ENCODE peak calls at places on chromosomes 11 and 22, in eight cellular contexts. N is neural progenitor cell, Q is OCI-LY7, F is mammary epithelial cell, J is A549, V is GM23338, L is MM.1S, M is fibroblast of lung. S is an unnamed sample.

GRCh38 chr22:20607157-20607907 is 99.9 kb downstream of the MED15 start:
- DNase-seq in N (peak), Q (no peak), F (no peak), J (no peak), V (peak), L (no peak), M (no peak), S (no peak)

GRCh38 chr11:66044757-66045156 is 4.2 kb downstream of the GAL3ST3 start:
- DNase-seq in N (no peak), Q (no peak), F (no peak), J (no peak), V (no peak), L (no peak), M (no peak), S (no peak)

GRCh38 chr11:124302756-124303155 is 11.0 kb downstream of the OR8D1 start:
- DNase-seq in N (no peak), Q (no peak), F (no peak), J (no peak), V (peak), L (no peak), M (no peak), S (no peak)

GRCh38 chr22:27749597-27750225 is 51.8 kb downstream of the MN1 start:
- DNase-seq in N (peak), Q (no peak), F (peak), J (no peak), V (peak), L (no peak), M (peak), S (no peak)

GRCh38 chr11:7851391-7851790 is 54.6 kb upstream of the OR5P2 start:
- DNase-seq in N (no peak), Q (no peak), F (peak), J (no peak), V (peak), L (no peak), M (no peak), S (no peak)

GRCh38 chr11:94740975-94741707 is 27.0 kb upstream of the AMOTL1 start:
- DNase-seq in N (peak), Q (no peak), F (peak), J (peak), V (peak), L (peak), M (peak), S (peak)

GRCh38 chr22:48953103-48953720 is 874.5 kb downstream of the BRD1 start:
- DNase-seq in N (no peak), Q (no peak), F (no peak), J (no peak), V (no peak), L (no peak), M (no peak), S (no peak)

GRCh38 chr11:44632466-44633123 is 67.1 kb downstream of the CD82 start:
- DNase-seq in N (peak), Q (peak), F (no peak), J (peak), V (peak), L (no peak), M (peak), S (no peak)

GRCh38 chr11:119727523-119728081 is 1.4 kb downstream of the NECTIN1 start:
- DNase-seq in N (peak), Q (peak), F (no peak), J (no peak), V (peak), L (peak), M (no peak), S (no peak)

GRCh38 chr11:57324154-57324885 is 432 bp downstream of the TNKS1BP1 start:
- DNase-seq in N (peak), Q (no peak), F (no peak), J (peak), V (peak), L (no peak), M (peak), S (peak)

GRCh38 chr22:46547883-46548244 is 10.4 kb upstream of the CELSR1 start:
- DNase-seq in N (no peak), Q (no peak), F (peak), J (no peak), V (no peak), L (no peak), M (peak), S (peak)

GRCh38 chr11:126978155-126978554 is 22.4 kb downstream of the KIRREL3 start:
- DNase-seq in N (peak), Q (no peak), F (no peak), J (no peak), V (peak), L (no peak), M (no peak), S (peak)

GRCh38 chr11:16785520-16786128 is 47.2 kb downstream of the C11orf58 start:
- DNase-seq in N (peak), Q (peak), F (peak), J (peak), V (peak), L (peak), M (peak), S (peak)

GRCh38 chr22:17785185-17786184 is 11.2 kb upstream of the BID start:
- DNase-seq in N (peak), Q (peak), F (peak), J (peak), V (peak), L (peak), M (no peak), S (peak)

GRCh38 chr11:44766112-44766971 is 39.6 kb downstream of the TSPAN18 start:
- DNase-seq in N (no peak), Q (no peak), F (no peak), J (no peak), V (peak), L (no peak), M (peak), S (no peak)

GRCh38 chr11:33585564-33585963 is 115.1 kb downstream of the C11orf91 start:
- DNase-seq in N (no peak), Q (no peak), F (no peak), J (no peak), V (no peak), L (no peak), M (no peak), S (no peak)

GRCh38 chr22:39908737-39909136 is 7.9 kb downstream of the GRAP2 start:
- DNase-seq in N (no peak), Q (no peak), F (peak), J (no peak), V (no peak), L (no peak), M (peak), S (no peak)

GRCh38 chr11:94511932-94512781 is at the start of gene C11orf97:
- DNase-seq in N (peak), Q (no peak), F (peak), J (no peak), V (peak), L (peak), M (peak), S (peak)

GRCh38 chr11:105588001-105588400 is 21.9 kb upstream of the GRIA4 start:
- DNase-seq in N (no peak), Q (no peak), F (peak), J (no peak), V (no peak), L (no peak), M (peak), S (no peak)

GRCh38 chr11:116396332-116396731 is 376.5 kb downstream of the BUD13 start:
- DNase-seq in N (no peak), Q (no peak), F (no peak), J (no peak), V (no peak), L (no peak), M (no peak), S (no peak)

GRCh38 chr22:39724390-39724789 is 153.8 kb downstream of the CACNA1I start:
- DNase-seq in N (no peak), Q (peak), F (no peak), J (peak), V (peak), L (no peak), M (no peak), S (no peak)

GRCh38 chr11:68312780-68313573 is 586 bp downstream of the LRP5 start:
- DNase-seq in N (peak), Q (no peak), F (no peak), J (no peak), V (peak), L (peak), M (peak), S (no peak)

GRCh38 chr22:42202669-42203068 is 67.8 kb downstream of the TCF20 start:
- DNase-seq in N (no peak), Q (no peak), F (no peak), J (no peak), V (no peak), L (no peak), M (peak), S (no peak)

GRCh38 chr11:112847568-112847967 is 113.7 kb upstream of the NCAM1 start:
- DNase-seq in N (no peak), Q (no peak), F (no peak), J (no peak), V (no peak), L (no peak), M (no peak), S (no peak)

GRCh38 chr11:105052487-105052886 is 7.4 kb upstream of the CARD16 start:
- DNase-seq in N (no peak), Q (no peak), F (no peak), J (no peak), V (no peak), L (no peak), M (no peak), S (no peak)

GRCh38 chr22:32204211-32204855 is 540 bp downstream of the RFPL2 start:
- DNase-seq in N (peak), Q (no peak), F (no peak), J (peak), V (peak), L (no peak), M (no peak), S (no peak)

GRCh38 chr22:33476206-33476605 is 418.0 kb upstream of the SYN3 start:
- DNase-seq in N (no peak), Q (no peak), F (no peak), J (no peak), V (peak), L (no peak), M (no peak), S (no peak)

GRCh38 chr11:87421422-87421821 is 383.7 kb downstream of the TMEM135 start:
- DNase-seq in N (peak), Q (peak), F (peak), J (peak), V (peak), L (peak), M (peak), S (peak)

GRCh38 chr11:79018371-79018849 is 422.4 kb downstream of the TENM4 start:
- DNase-seq in N (no peak), Q (no peak), F (no peak), J (no peak), V (no peak), L (no peak), M (peak), S (no peak)

GRCh38 chr11:405976-406795 is 8.6 kb downstream of the SIGIRR start:
- DNase-seq in N (no peak), Q (no peak), F (no peak), J (no peak), V (no peak), L (no peak), M (no peak), S (no peak)

GRCh38 chr11:409008-409599 is 5.7 kb downstream of the SIGIRR start:
- DNase-seq in N (no peak), Q (no peak), F (no peak), J (no peak), V (no peak), L (no peak), M (no peak), S (no peak)

GRCh38 chr11:408154-409007 is 6.4 kb downstream of the SIGIRR start:
- DNase-seq in N (no peak), Q (no peak), F (no peak), J (no peak), V (no peak), L (no peak), M (no peak), S (no peak)

GRCh38 chr11:406796-407650 is 7.8 kb downstream of the SIGIRR start:
- DNase-seq in N (peak), Q (peak), F (peak), J (peak), V (peak), L (peak), M (peak), S (peak)

GRCh38 chr11:407651-408080 is 7.1 kb downstream of the SIGIRR start:
- DNase-seq in N (no peak), Q (no peak), F (no peak), J (no peak), V (no peak), L (no peak), M (no peak), S (no peak)
- H3K27ac ChIP-seq in N (no peak), Q (no peak), F (no peak), J (no peak), V (no peak), L (no peak), M (no peak), S (no peak)

GRCh38 chr11:47269002-47269828 is 718 bp upstream of the MADD start:
- DNase-seq in N (peak), Q (peak), F (peak), J (peak), V (peak), L (peak), M (peak), S (peak)
- TF ChIP-seq CTCF in N (no peak), Q (peak), F (no peak), J (no peak), V (no peak), L (no peak), M (peak), S (peak)

GRCh38 chr11:1502168-1502955 is 15.8 kb upstream of the MOB2 start:
- DNase-seq in N (peak), Q (no peak), F (no peak), J (no peak), V (no peak), L (no peak), M (no peak), S (no peak)
- H3K4me2 ChIP-seq in N (no peak), Q (no peak), F (no peak), J (no peak), V (no peak), L (no peak), M (no peak), S (no peak)

DNA sequence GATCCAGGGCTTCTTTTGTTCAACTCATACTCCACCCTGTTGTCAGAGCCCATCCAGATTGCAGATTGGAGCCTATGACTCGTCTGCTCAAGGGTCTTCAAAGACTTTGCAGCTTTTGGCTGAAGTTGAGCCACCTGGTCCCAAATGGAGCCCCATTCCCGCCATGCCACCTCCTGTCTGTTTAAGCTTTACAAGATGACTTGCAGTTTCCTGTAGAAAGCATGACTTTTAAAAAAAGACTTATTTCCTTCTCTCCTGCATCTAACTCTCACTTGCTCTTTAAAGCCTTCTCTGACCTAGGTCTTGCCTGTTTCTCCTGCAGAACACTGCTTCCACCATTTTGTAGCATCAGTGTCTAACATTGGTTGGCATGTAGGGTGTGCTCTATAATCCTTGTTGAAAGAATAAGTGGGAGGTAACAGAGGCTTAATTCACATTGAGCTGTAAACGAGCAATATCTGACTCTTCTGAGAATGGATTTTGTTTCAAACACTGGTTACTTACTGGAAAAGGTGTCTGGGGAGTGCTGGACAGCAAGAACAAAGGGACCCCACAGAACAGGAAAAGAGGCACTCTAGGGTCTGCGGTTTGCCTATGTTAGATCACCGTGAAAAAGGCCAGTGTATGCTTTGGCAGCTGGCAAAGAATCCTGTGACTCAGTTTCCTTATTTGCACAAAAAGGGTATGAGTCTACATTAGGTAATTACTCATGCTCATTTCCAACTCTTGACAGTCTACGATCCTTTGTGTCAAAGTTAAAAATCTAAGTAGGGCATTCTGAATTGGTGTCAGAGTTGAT is 30.3 kb downstream of the NF2 start:
- DNase-seq in N (no peak), Q (no peak), F (no peak), J (no peak), V (no peak), L (no peak), M (peak), S (no peak)
- H3K27ac ChIP-seq in N (no peak), Q (no peak), F (no peak), J (no peak), V (no peak), L (no peak), M (no peak), S (no peak)

GRCh38 chr11:110429614-110430266 is at the start of gene FDX1:
- DNase-seq in N (peak), Q (peak), F (peak), J (peak), V (peak), L (peak), M (peak), S (peak)
- TF ChIP-seq CTCF in N (peak), Q (peak), F (peak), J (peak), V (peak), L (peak), M (no peak), S (no peak)

DNA sequence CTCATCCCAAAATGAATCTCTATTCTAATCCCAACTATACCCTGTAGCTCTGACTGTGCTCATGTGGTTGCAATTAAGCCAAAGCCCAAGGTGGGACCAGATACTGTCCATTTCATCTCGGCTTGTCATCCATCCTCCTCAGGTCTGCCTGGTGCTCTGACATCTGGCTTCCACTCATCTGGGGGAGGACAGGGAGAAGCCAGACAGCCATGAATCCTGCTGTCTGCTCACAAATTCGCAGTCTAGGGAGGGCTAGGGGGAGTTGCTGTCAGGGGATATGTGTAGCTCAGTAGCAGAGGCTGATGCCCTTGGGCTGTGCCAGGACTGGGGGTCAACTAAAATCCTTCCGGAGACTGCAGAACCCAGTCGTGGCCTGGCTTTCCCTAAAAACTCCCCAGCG is 167.1 kb downstream of the ETS1 start:
- DNase-seq in N (no peak), Q (no peak), F (no peak), J (no peak), V (no peak), L (no peak), M (no peak), S (no peak)
- H3K4me2 ChIP-seq in N (no peak), Q (no peak), F (no peak), J (no peak), V (no peak), L (no peak), M (no peak), S (no peak)

S was measured in PC-9.